ENCODE peak calls at places on chromosomes 13 and 19, in nine cellular contexts. X is neural progenitor cell, A is mammary epithelial cell, M is astrocyte, L is fibroblast of lung, N is A673, I is GM23338, P is PC-9, J is DND-41. U is an unnamed sample.

GRCh38 chr13:29934531-29935308 is 84.3 kb upstream of the UBL3 start:
- DNase-seq in N (no peak), I (no peak), X (no peak), L (no peak), P (peak), M (no peak), J (no peak), A (no peak), U (peak)

GRCh38 chr19:19782783-19783182 is 38.8 kb downstream of the ZNF506 start:
- DNase-seq in X (no peak), A (no peak), L (no peak), P (no peak), M (no peak), N (no peak), J (no peak), I (no peak), U (no peak)

GRCh38 chr19:41478875-41479756 is 36.2 kb downstream of the ERICH4 start:
- DNase-seq in L (no peak), X (no peak), P (no peak), I (no peak), N (no peak), A (no peak), M (no peak), J (no peak), U (no peak)

GRCh38 chr13:49567501-49567900 is 17.9 kb downstream of the RCBTB1 start:
- DNase-seq in L (no peak), X (no peak), N (no peak), M (no peak), I (no peak), A (no peak), P (no peak), J (no peak), U (no peak)

GRCh38 chr19:42113641-42114348 is 18.5 kb downstream of the POU2F2 start:
- DNase-seq in P (peak), L (peak), A (peak), I (peak), N (peak), M (peak), J (peak), X (no peak), U (peak)

GRCh38 chr13:113854238-113855011 is 9.5 kb downstream of the GAS6 start:
- DNase-seq in A (no peak), L (peak), M (peak), X (no peak), J (peak), I (no peak), N (no peak), P (no peak), U (no peak)

GRCh38 chr19:23855676-23856075 is 59.0 kb upstream of the ZNF726 start:
- DNase-seq in N (no peak), P (no peak), L (no peak), X (no peak), M (no peak), J (no peak), I (peak), A (no peak), U (no peak)

GRCh38 chr13:72782717-72783116 is 784 bp downstream of the PIBF1 start:
- DNase-seq in P (no peak), N (peak), I (no peak), A (peak), L (peak), X (peak), J (no peak), M (peak), U (no peak)

GRCh38 chr13:110023729-110024645 is 237.6 kb upstream of the IRS2 start:
- DNase-seq in I (no peak), A (no peak), P (no peak), J (no peak), N (no peak), M (no peak), L (peak), X (peak), U (no peak)

GRCh38 chr19:35596366-35596999 is 10.5 kb downstream of the PMIS2 start:
- DNase-seq in N (peak), P (no peak), J (peak), I (peak), L (no peak), A (no peak), X (no peak), M (no peak), U (no peak)

GRCh38 chr19:38952395-38953165 is 21.8 kb downstream of the MRPS12 start:
- DNase-seq in I (peak), A (no peak), N (peak), P (peak), J (peak), X (peak), L (no peak), M (no peak), U (peak)

GRCh38 chr13:40206241-40207109 is 460.0 kb downstream of the FOXO1 start:
- DNase-seq in A (peak), X (no peak), P (no peak), N (no peak), L (peak), I (no peak), M (peak), J (no peak), U (peak)

GRCh38 chr13:99805361-99805760 is 166.2 kb downstream of the ZIC5 start:
- DNase-seq in P (no peak), X (peak), I (peak), N (no peak), J (no peak), M (no peak), A (no peak), L (no peak), U (no peak)

GRCh38 chr13:101841687-101842086 is 389.2 kb downstream of the ITGBL1 start:
- DNase-seq in L (no peak), P (no peak), N (no peak), X (no peak), A (no peak), J (no peak), M (no peak), I (peak), U (no peak)

GRCh38 chr13:75836441-75836840 is 200.3 kb downstream of the LMO7 start:
- DNase-seq in J (no peak), P (no peak), I (peak), A (no peak), X (no peak), M (no peak), L (no peak), N (no peak), U (peak)

GRCh38 chr13:66071018-66071417 is 1159.1 kb downstream of the PCDH9 start:
- DNase-seq in L (no peak), X (no peak), P (no peak), M (no peak), I (no peak), A (no peak), J (no peak), N (no peak), U (no peak)

GRCh38 chr13:96080676-96081075 is 9.2 kb upstream of the HS6ST3 start:
- DNase-seq in I (no peak), N (no peak), A (no peak), L (no peak), M (no peak), X (no peak), P (no peak), J (no peak), U (no peak)

GRCh38 chr19:41700381-41701195 is 7.8 kb upstream of the CEACAM5 start:
- DNase-seq in X (no peak), L (no peak), A (no peak), J (no peak), M (no peak), N (no peak), P (no peak), I (no peak), U (no peak)

GRCh38 chr13:46519177-46519576 is 33.8 kb upstream of the LRCH1 start:
- DNase-seq in L (no peak), I (no peak), M (no peak), X (no peak), P (no peak), A (no peak), N (no peak), J (peak), U (no peak)

GRCh38 chr13:46866150-46866549 is 30.7 kb downstream of the HTR2A start:
- DNase-seq in P (no peak), I (peak), J (peak), N (peak), A (peak), L (peak), X (peak), M (peak), U (peak)

GRCh38 chr13:28955264-28955966 is 135.3 kb downstream of the MTUS2 start:
- DNase-seq in N (no peak), L (no peak), P (no peak), X (no peak), I (no peak), J (no peak), M (no peak), A (no peak), U (no peak)

GRCh38 chr13:52868190-52868589 is 19.8 kb upstream of the PCDH8 start:
- DNase-seq in M (no peak), L (no peak), J (peak), I (no peak), A (no peak), X (no peak), P (no peak), N (no peak), U (no peak)

GRCh38 chr13:74132152-74132767 is 1.9 kb downstream of the KLF12 start:
- DNase-seq in J (peak), A (peak), L (peak), N (no peak), I (peak), X (peak), P (no peak), M (peak), U (peak)

GRCh38 chr13:30705672-30706071 is 29.7 kb upstream of the ALOX5AP start:
- DNase-seq in M (no peak), P (peak), X (no peak), J (no peak), N (no peak), L (no peak), I (no peak), A (peak), U (peak)

GRCh38 chr13:48315981-48316380 is 12.4 kb downstream of the RB1 start:
- DNase-seq in J (no peak), A (no peak), P (no peak), X (no peak), L (peak), M (no peak), N (no peak), I (no peak), U (no peak)

GRCh38 chr13:39777527-39778061 is 122.1 kb downstream of the COG6 start:
- DNase-seq in J (no peak), I (peak), P (peak), M (peak), A (peak), X (peak), L (peak), N (peak), U (peak)

GRCh38 chr13:28819748-28820098 is 416 bp upstream of the MTUS2 start:
- DNase-seq in J (no peak), L (peak), I (peak), P (no peak), A (no peak), N (peak), X (peak), M (peak), U (peak)

GRCh38 chr13:31051999-31052398 is 109.7 kb downstream of the HSPH1 start:
- DNase-seq in N (peak), M (no peak), X (peak), P (no peak), J (no peak), L (no peak), A (no peak), I (peak), U (no peak)

GRCh38 chr19:19329199-19329598 is 8.6 kb downstream of the MAU2 start:
- DNase-seq in P (no peak), M (no peak), A (no peak), L (no peak), N (no peak), X (no peak), J (no peak), I (no peak), U (no peak)

GRCh38 chr13:43005460-43006236 is 13.6 kb upstream of the EPSTI1 start:
- DNase-seq in L (peak), A (no peak), I (peak), J (no peak), X (no peak), P (peak), M (peak), N (peak), U (peak)

GRCh38 chr19:48329167-48329891 is 4.0 kb downstream of the EMP3 start:
- DNase-seq in X (no peak), J (peak), N (peak), I (peak), M (peak), A (peak), P (no peak), L (peak), U (peak)

DNA sequence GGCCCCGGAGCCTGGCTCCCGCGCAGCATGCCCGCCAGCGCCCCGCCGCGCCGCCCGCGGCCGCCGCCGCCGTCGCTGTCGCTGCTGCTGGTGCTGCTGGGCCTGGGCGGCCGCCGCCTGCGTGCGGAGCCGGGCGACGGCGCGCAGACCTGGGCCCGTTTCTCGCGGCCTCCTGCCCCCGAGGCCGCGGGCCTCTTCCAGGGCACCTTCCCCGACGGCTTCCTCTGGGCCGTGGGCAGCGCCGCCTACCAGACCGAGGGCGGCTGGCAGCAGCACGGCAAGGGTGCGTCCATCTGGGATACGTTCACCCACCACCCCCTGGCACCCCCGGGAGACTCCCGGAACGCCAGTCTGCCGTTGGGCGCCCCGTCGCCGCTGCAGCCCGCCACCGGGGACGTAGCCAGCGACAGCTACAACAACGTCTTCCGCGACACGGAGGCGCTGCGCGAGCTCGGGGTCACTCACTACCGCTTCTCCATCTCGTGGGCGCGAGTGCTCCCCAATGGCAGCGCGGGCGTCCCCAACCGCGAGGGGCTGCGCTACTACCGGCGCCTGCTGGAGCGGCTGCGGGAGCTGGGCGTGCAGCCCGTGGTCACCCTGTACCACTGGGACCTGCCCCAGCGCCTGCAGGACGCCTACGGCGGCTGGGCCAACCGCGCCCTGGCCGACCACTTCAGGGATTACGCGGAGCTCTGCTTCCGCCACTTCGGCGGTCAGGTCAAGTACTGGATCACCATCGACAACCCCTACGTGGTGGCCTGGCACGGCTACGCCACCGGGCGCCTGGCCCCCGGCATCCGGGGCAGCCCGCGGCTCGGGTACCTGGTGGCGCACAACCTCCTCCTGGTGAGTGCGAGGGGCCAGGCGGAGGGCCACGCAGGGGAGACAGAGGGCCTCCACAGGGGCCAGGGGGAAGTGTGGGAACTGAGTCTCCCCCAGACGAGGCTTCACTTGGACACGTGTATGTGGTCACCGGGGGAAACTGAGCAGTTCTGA is at the start of gene KL:
- DNase-seq in M (no peak), L (no peak), N (peak), A (no peak), J (no peak), P (no peak), I (peak), X (peak), U (no peak)
- TF ChIP-seq EZH2 in M (peak), L (peak), N (no peak), A (peak), J (no peak), P (no peak), I (peak), X (peak), U (no peak)

GRCh38 chr13:37715606-37716015 is 117.0 kb upstream of the POSTN start:
- DNase-seq in M (peak), N (peak), A (peak), L (peak), J (no peak), P (peak), X (no peak), I (no peak), U (peak)
- TF ChIP-seq CTCF in M (no peak), N (no peak), A (no peak), L (no peak), J (no peak), P (no peak), X (no peak), I (no peak), U (no peak)

GRCh38 chr19:1752757-1753728 is at the start of gene ONECUT3:
- DNase-seq in X (peak), M (no peak), N (no peak), I (no peak), A (no peak), L (no peak), P (no peak), J (no peak), U (peak)

GRCh38 chr19:1756264-1756663 is 3.0 kb downstream of the ONECUT3 start:
- DNase-seq in I (no peak), L (no peak), M (no peak), A (no peak), X (no peak), J (no peak), P (no peak), N (no peak), U (peak)

GRCh38 chr19:1755467-1756155 is 2.3 kb downstream of the ONECUT3 start:
- DNase-seq in L (no peak), J (no peak), M (no peak), X (peak), A (no peak), P (no peak), N (no peak), I (no peak), U (no peak)

GRCh38 chr19:1753730-1754442 is 580 bp downstream of the ONECUT3 start:
- DNase-seq in X (no peak), P (no peak), M (no peak), I (no peak), L (no peak), N (no peak), J (no peak), A (no peak), U (no peak)

DNA sequence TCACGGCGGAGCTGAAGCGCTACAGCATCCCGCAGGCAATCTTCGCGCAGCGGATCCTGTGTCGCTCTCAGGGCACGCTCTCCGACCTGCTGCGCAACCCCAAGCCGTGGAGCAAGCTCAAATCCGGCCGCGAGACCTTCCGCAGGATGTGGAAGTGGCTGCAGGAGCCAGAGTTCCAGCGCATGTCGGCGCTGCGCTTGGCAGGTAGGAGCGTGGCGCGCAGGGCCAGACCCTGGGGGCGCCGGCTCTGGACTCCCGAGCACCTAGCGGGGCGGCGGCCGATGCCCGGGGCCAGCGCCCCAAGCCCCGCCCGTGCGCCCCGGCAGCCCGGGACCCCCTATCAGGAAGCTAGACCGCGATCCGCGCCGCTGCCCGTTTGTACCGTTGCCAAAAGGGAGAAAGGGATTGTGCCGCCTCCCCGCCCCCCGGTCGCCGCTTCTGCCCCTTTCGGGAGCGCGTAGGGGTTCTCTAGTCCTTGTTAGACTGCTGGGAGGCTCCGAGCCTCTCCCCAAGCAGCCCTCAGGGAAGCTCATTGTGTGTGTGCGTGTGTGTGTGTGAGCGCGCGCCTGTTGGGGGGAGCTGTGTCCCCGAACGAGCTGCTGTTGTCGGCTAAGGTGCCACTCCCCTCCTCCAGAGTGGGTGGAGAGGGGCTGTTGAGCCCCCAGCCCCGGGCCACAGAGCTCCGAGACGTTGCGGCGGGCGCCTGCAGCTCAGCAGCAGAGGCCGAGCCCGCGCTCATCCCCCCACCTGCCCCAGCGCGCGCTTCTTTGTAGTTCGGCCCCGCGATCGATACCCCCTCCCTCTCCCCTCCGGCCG is 1.6 kb downstream of the ONECUT3 start:
- DNase-seq in M (no peak), P (no peak), A (peak), I (peak), X (peak), N (no peak), L (no peak), J (no peak), U (peak)
- TF ChIP-seq EZH2 in M (peak), P (peak), A (peak), I (peak), X (peak), N (peak), L (peak), J (no peak), U (no peak)

GRCh38 chr19:18294467-18294864 is 13.0 kb upstream of the JUND start:
- DNase-seq in P (no peak), A (peak), X (peak), L (no peak), M (no peak), J (no peak), I (peak), N (no peak), U (peak)

GRCh38 chr19:18299654-18300053 is 18.2 kb upstream of the JUND start:
- DNase-seq in P (no peak), X (no peak), J (no peak), I (no peak), L (no peak), N (no peak), M (no peak), A (no peak), U (no peak)

GRCh38 chr19:18295034-18295451 is 13.6 kb upstream of the JUND start:
- DNase-seq in J (no peak), A (no peak), I (no peak), P (no peak), L (no peak), M (no peak), X (no peak), N (no peak), U (no peak)

GRCh38 chr19:18298601-18299000 is 17.2 kb upstream of the JUND start:
- DNase-seq in M (no peak), J (no peak), N (no peak), P (no peak), X (no peak), A (no peak), L (no peak), I (no peak), U (no peak)

GRCh38 chr19:18297308-18297707 is 15.9 kb upstream of the JUND start:
- DNase-seq in N (no peak), I (no peak), P (no peak), M (no peak), X (no peak), A (no peak), L (no peak), J (no peak), U (no peak)
- TF ChIP-seq CTCF in N (no peak), I (no peak), P (no peak), M (no peak), X (no peak), A (no peak), L (no peak), J (no peak), U (no peak)

GRCh38 chr19:1287622-1288527 is 2.2 kb downstream of the EFNA2 start:
- DNase-seq in N (no peak), I (no peak), P (no peak), M (no peak), X (peak), J (no peak), L (no peak), A (no peak), U (no peak)

GRCh38 chr19:1290245-1290698 is 4.6 kb downstream of the EFNA2 start:
- DNase-seq in P (no peak), J (no peak), L (no peak), M (no peak), N (no peak), A (no peak), X (no peak), I (no peak), U (no peak)

GRCh38 chr19:1286859-1287621 is 1.4 kb downstream of the EFNA2 start:
- DNase-seq in N (no peak), X (no peak), A (no peak), J (no peak), M (no peak), P (no peak), I (no peak), L (no peak), U (no peak)

GRCh38 chr19:1289395-1290244 is 3.9 kb downstream of the EFNA2 start:
- DNase-seq in L (no peak), X (no peak), N (no peak), I (no peak), A (no peak), P (no peak), J (no peak), M (no peak), U (no peak)

GRCh38 chr19:1288528-1289394 is 3.1 kb downstream of the EFNA2 start:
- DNase-seq in P (no peak), L (no peak), J (no peak), I (no peak), M (no peak), A (no peak), X (no peak), N (no peak), U (no peak)
- TF ChIP-seq EZH2 in P (no peak), L (no peak), J (no peak), I (no peak), M (no peak), A (no peak), X (no peak), N (no peak), U (no peak)